ENCODE peak calls at places on chromosome 2, in four cellular contexts. C is hepatocyte, P is pancreas, I is tibial artery. S is an unnamed sample. For H3K4me1, the result is how much of the 10 kb centered on the place peaks cover.

GRCh38 chr2:239469101-239469960 is 68.5 kb upstream of the HDAC4 start:
- DNase-seq in I (peak), P (no peak), C (no peak), S (no peak)

GRCh38 chr2:40716879-40717278 is 265.0 kb upstream of the SLC8A1 start:
- DNase-seq in I (no peak), C (peak), P (no peak), S (peak)

GRCh38 chr2:28152585-28153284 is 239.9 kb upstream of the FOSL2 start:
- DNase-seq in P (no peak), I (no peak), C (no peak), S (peak)

GRCh38 chr2:20185176-20186022 is 39.5 kb downstream of the SDC1 start:
- DNase-seq in I (no peak), P (peak), C (no peak), S (no peak)

GRCh38 chr2:234366891-234367290 is 130.0 kb downstream of the ARL4C start:
- DNase-seq in P (no peak), I (no peak), C (peak), S (peak)

GRCh38 chr2:95022309-95023221 is 2.9 kb upstream of the MAL start:
- DNase-seq in C (peak), P (no peak), I (no peak), S (peak)

GRCh38 chr2:230896346-230897115 is 28.5 kb downstream of the GPR55 start:
- DNase-seq in C (peak), I (peak), P (no peak), S (no peak)

GRCh38 chr2:101745711-101746694 is 48.5 kb downstream of the MAP4K4 start:
- DNase-seq in I (no peak), P (no peak), C (no peak), S (peak)

GRCh38 chr2:86012017-86012712 is 93.5 kb downstream of the POLR1A start:
- DNase-seq in I (peak), P (no peak), C (no peak), S (no peak)

GRCh38 chr2:195590866-195591215 is 66.2 kb upstream of the SLC39A10 start:
- DNase-seq in P (no peak), C (peak), I (no peak), S (no peak)

GRCh38 chr2:160371251-160372009 is 122.2 kb downstream of the RBMS1 start:
- DNase-seq in P (no peak), I (no peak), C (no peak), S (no peak)
- H3K4me1 ChIP-seq in P (under half), I (half or more), C (under half), S (under half)

DNA sequence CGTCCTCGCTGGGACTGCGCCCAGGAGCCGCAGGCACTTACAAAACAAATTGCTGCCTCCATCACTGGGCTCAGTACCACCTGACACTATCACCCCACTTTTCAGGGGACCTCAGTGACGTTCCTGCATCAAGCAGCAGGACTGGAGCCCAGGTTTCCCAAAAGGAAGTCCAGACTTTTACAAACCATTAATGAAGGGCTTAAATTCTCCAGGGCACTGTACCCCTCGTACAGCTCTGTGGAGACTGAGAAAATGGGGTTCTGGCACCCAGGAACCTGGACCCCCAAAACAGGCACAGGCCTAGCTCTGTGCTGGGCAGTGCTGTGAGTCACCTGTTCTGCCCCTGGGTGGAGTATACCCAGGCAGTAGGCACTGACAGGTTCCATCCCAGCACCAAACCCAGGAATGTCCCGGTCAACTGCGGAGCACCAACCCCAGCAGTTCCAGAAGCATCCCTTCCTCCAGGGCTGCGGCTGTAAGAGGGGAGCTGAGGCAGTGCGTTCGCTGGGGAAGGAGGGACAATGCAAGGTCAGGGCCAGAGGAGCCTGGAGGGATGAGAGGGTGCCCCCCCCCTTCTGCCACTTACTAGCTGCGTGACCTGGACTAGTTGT is 24.6 kb upstream of the NOTO start:
- DNase-seq in P (no peak), I (no peak), C (no peak), S (no peak)
- TF ChIP-seq CTCF in P (no peak), I (no peak), C (no peak), S (no peak)

DNA sequence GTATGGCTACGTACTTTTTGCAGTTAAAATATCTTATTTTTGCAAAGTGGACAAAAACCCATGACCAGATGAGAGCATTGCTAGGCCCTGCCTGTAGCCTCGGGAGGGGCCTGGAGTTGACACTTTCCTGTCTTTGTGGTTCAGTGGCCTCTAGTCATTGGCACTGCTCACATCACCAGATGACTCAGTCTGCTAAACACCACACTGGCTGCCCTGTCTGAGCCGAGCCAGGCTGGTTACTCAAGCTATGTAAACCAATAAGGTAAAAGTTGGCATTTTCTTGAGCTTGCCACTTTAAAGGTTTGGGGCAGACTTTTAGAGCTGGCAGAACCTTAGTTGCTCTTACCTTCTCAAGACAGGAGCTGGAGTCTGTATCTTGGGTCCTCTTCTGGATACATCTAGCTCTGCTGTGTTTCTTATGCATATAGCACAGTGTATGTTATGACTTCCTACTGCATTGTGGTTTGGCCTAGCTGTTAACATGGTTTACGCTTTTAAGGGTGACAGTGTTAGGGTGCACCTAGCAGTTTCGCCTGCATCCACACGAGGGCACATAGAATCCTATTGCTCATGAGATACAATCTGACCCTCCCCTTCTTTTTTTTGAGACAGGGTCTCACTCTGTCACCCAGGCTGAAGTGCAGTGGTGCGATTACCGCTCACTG is 76.4 kb downstream of the AP1S3 start:
- DNase-seq in C (peak), P (no peak), I (no peak), S (peak)
- H3K4me1 ChIP-seq in C (under half), P (under half), I (under half), S (under half)

GRCh38 chr2:140863713-140864112 is 1267.1 kb downstream of the LRP1B start:
- DNase-seq in I (no peak), P (no peak), C (peak), S (peak)
- TF ChIP-seq CTCF in I (peak), P (peak), C (peak), S (peak)

DNA sequence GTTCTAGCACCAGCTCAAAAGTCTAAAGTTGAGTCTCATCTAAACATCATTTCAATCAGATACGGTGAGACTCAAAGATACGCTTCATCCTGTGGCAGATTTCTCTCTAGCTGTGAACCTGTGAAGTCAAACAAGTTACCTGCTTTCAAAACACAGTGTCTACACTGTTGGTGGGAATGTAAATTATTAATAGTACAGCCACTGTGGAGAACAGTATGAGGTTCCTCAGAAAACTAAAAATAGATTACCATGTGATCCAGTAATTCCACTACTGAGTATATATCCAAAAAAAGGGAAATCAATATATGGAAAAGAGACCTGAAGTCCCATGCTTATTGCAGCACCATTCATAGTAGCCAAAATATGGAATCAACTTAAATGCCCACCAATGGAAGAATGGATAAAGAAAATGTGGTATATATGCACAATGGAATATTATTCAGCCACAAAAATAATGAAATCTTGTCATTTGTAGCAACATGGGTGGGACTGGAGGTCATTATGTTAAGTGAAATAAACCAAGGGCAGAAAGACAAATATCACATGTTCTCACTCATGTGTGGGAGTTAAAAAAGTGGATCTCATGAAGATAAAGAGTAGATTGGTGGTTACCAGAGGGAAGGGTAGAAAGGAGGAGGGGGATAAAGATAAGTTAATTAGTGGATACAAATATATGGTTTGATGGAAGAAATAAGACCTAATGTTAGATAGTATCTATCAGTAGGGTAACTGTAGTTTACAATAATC is 11.7 kb downstream of the UBR3 start:
- DNase-seq in I (no peak), C (no peak), P (no peak), S (no peak)
- H3K4me1 ChIP-seq in I (half or more), C (under half), P (under half), S (under half)

S was measured in mammary epithelial cell.